ENCODE peak calls at places on chromosomes 1 and 21, in nine cellular contexts. L is neuronal stem cell; X is OCI-LY7; Q is sigmoid colon; Z is effector memory CD4-positive, alpha-beta T cell; V is transverse colon; D is fibroblast of lung; P is cardiac muscle cell; U is left lung. K is an unnamed sample. For H3K36me3 and H3K4me1, the result is how much of the 10 kb centered on the place peaks cover.

GRCh38 chr1:110872745-110873435 is at the start of gene CD53:
- DNase-seq in L (no peak), X (peak), Q (no peak), Z (peak), V (peak), D (no peak), P (no peak), U (no peak), K (no peak)

GRCh38 chr1:31931241-31932225 is 6.6 kb downstream of the PTP4A2 start:
- DNase-seq in L (no peak), X (no peak), Q (no peak), Z (no peak), V (no peak), D (peak), P (no peak), U (no peak), K (no peak)

GRCh38 chr21:26842976-26843911 is 2.0 kb downstream of the ADAMTS1 start:
- DNase-seq in L (peak), X (no peak), Q (peak), Z (no peak), V (peak), D (peak), P (peak), U (peak), K (peak)

GRCh38 chr21:42398414-42399030 is 2.7 kb upstream of the TMPRSS3 start:
- DNase-seq in L (no peak), X (no peak), Q (no peak), Z (no peak), V (no peak), D (no peak), P (no peak), U (peak), K (no peak)

GRCh38 chr1:9038881-9039760 is 12.9 kb upstream of the SLC2A7 start:
- DNase-seq in L (no peak), X (no peak), Q (no peak), Z (no peak), V (no peak), D (no peak), P (no peak), U (no peak), K (no peak)

GRCh38 chr1:96973605-96974004 is 252.0 kb downstream of the PTBP2 start:
- DNase-seq in L (no peak), X (no peak), Q (no peak), Z (no peak), V (no peak), D (no peak), P (peak), U (no peak), K (no peak)

GRCh38 chr1:81225769-81226602 is 574.7 kb upstream of the ADGRL2 start:
- DNase-seq in L (peak), X (no peak), Q (no peak), Z (no peak), V (no peak), D (no peak), P (no peak), U (no peak), K (no peak)

GRCh38 chr1:223223091-223223995 is 80.3 kb upstream of the TLR5 start:
- DNase-seq in L (no peak), X (no peak), Q (no peak), Z (no peak), V (no peak), D (no peak), P (no peak), U (no peak), K (no peak)

GRCh38 chr1:49552101-49552500 is 471.7 kb downstream of the AGBL4 start:
- DNase-seq in L (no peak), X (no peak), Q (no peak), Z (no peak), V (no peak), D (no peak), P (no peak), U (no peak), K (no peak)

GRCh38 chr1:198584163-198584562 is 43.7 kb upstream of the ATP6V1G3 start:
- DNase-seq in L (no peak), X (no peak), Q (no peak), Z (no peak), V (no peak), D (no peak), P (no peak), U (no peak), K (no peak)

DNA sequence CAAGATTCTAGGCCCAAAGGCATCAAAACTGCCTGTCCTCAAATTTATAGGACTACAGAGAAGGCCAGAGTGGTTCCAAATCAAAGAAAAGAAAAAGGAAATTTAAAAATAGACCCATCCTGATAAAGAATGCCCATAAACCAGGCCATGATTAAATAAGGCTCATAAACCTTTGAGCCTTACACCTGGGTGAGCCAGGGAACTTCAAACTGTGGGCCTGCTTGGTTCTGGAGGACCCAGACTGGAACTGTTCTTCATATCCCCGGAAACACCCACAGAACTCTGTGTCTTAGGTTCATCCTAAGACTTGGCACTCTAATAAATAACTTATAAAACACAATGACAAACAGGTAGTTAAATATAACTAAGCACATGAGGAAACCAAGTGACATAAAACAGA is 28.8 kb downstream of the MCOLN2 start:
- DNase-seq in L (no peak), X (no peak), Q (no peak), Z (no peak), V (peak), D (no peak), P (no peak), U (no peak), K (no peak)
- H3K27ac ChIP-seq in L (no peak), X (no peak), Q (no peak), Z (no peak), V (peak), D (no peak), P (no peak), U (no peak), K (no peak)

DNA sequence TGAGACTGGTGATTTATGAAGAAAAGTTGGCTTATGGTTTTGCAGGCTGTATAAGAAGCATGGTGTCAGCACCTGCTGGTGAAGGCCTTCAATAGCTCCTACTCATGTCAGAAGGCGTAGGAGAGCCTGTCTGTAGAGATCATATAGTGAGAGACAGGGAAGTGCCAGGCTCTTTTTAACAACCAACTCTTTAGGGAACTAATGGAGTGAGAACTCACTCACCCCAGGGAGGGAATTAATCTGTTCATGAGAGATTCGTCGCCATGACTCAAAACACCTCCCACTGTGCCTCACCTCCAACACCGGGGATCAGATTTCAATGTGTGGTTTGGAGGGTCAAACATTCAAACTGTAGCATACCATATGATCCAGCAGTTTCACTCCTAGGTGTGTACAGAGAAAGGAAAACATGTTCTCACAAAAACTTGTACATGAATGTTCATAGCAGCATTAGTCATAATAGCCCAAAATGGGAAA is 72.6 kb downstream of the TTC3 start:
- DNase-seq in L (no peak), X (no peak), Q (no peak), Z (no peak), V (no peak), D (no peak), P (no peak), U (no peak), K (no peak)
- H3K36me3 ChIP-seq in L (under half), X (under half), Q (under half), Z (under half), V (under half), D (under half), P (under half), U (under half), K (half or more)

GRCh38 chr1:160115545-160116276 is at the start of gene ATP1A2:
- DNase-seq in L (peak), X (no peak), Q (peak), Z (no peak), V (no peak), D (peak), P (peak), U (no peak), K (no peak)
- H3K4me1 ChIP-seq in L (half or more), X (under half), Q (under half), Z (under half), V (under half), D (under half), P (under half), U (under half), K (under half)

DNA sequence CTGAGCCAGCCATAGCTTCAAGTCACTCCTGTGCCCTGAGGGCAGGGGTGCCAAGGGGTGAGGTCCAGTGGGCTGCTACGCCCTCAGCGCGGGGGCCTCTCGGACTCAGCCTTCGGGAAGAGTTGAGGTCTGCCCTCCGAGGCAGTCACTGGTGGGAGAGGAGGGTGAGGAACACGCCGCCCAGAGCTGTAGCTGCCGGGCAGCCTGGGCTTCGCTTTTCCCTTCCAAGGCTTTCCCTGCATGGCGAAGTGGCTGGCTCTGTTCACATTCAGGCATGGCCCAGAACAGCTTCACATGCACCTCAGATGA is 43.0 kb upstream of the C1orf174 start:
- DNase-seq in L (no peak), X (no peak), Q (no peak), Z (no peak), V (no peak), D (no peak), P (no peak), U (no peak), K (no peak)
- H3K27ac ChIP-seq in L (no peak), X (no peak), Q (no peak), Z (no peak), V (peak), D (no peak), P (no peak), U (no peak), K (no peak)

DNA sequence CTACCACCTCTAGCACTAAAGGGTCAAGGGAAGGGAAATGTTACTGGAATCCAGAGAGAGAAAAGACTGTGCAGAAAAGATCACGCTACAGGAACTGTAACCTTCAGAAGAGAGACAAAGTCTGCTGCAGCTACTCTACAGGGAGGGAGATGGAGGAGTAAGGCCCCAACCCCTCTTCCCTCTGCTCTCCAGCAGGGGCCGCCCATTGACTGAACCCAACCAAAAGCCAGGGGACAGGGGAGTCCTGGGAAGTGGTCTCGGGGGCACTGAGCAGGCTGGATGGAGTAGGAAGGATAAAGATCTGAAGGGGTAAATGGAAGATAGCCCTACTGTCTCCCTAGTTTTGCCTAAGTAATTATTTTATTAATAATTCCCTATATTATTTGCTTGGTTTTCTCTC is 72.8 kb upstream of the NR5A2 start:
- DNase-seq in L (no peak), X (peak), Q (no peak), Z (no peak), V (peak), D (no peak), P (peak), U (no peak), K (no peak)
- H3K36me3 ChIP-seq in L (under half), X (under half), Q (under half), Z (under half), V (under half), D (under half), P (under half), U (under half), K (under half)

GRCh38 chr21:44800971-44801467 is 601 bp downstream of the UBE2G2 start:
- DNase-seq in L (no peak), X (peak), Q (no peak), Z (no peak), V (no peak), D (peak), P (peak), U (no peak), K (peak)
- H3K4me1 ChIP-seq in L (under half), X (under half), Q (under half), Z (under half), V (under half), D (under half), P (under half), U (under half), K (under half)

DNA sequence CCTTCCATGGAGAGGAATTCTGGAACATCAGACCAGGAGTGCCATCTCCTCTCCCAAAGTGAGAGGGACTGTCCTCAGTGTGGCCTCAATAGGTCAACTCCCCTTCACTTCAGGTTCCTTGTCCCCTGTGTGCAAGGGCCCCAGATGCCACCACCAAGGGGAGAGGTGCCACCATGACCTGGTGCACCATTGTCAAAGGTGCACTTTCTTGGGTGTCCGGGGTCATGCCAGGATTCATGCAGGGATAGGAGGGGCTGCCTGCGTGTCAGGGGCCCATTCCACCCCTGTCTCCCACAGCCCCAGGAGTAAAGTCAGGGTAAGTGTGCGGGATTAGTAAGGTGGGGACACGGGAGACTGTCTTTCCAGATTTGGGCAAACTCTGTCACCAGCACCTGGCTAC is 21.4 kb upstream of the EPHA2 start:
- DNase-seq in L (no peak), X (no peak), Q (no peak), Z (no peak), V (no peak), D (no peak), P (no peak), U (no peak), K (no peak)
- H3K27ac ChIP-seq in L (no peak), X (no peak), Q (peak), Z (no peak), V (peak), D (no peak), P (no peak), U (no peak), K (peak)

DNA sequence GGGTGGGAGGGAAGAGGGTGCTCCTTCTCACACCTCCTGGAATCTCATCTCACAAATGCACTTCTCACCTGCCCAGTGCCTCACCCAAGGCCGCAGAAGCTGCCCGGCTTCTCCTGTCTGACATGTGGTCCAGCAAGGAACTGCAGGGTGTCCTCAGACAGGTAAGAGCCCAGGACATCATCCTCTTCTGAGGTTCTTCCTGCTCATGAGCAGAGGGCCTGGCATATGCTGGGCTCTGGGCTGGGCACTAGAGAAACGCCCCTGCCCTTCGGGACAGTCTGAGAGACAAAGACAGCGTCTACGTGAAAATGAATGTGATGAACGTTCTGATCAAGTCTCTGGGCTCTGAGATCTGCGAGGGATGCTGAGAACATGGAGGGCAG is 42.4 kb downstream of the PKP1 start:
- DNase-seq in L (no peak), X (no peak), Q (no peak), Z (no peak), V (no peak), D (no peak), P (no peak), U (no peak), K (no peak)
- H3K36me3 ChIP-seq in L (under half), X (under half), Q (under half), Z (under half), V (under half), D (under half), P (under half), U (under half), K (under half)

DNA sequence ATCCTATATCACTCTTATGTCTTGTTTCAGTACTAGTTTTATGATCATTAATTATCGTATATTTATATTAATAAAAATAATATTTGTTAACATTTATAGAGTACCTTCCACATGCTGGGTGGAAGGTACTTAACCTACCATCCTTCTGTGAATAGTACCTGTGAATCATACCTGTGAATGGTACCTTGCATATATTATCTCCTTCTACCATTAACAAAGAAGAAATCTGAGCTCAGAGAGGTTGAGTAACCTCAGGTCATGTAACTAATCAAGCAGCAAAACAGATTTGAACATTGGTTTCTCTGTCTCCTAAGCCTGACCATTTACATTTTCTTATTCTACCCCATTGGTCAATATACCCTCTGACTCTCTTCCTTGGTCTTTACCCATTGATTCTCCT is 174.4 kb upstream of the UBE2U start:
- DNase-seq in L (no peak), X (no peak), Q (no peak), Z (no peak), V (no peak), D (no peak), P (no peak), U (no peak), K (no peak)
- H3K4me1 ChIP-seq in L (under half), X (under half), Q (under half), Z (under half), V (under half), D (under half), P (under half), U (under half), K (under half)

K was measured in SJSA1.